ENCODE peak calls at places on chromosomes 4 and X, in nine cellular contexts. X, L, C, J, Q, T, U, W and R are unnamed samples.

GRCh38 chrX:418927-419729 is 32.4 kb upstream of the PPP2R3B start:
- DNase-seq in X (no peak), L (no peak), C (no peak), J (peak; percentile 39), Q (peak; percentile 45), T (no peak), U (no peak), W (no peak), R (no peak)

GRCh38 chrX:153770606-153771175 is 6.6 kb downstream of the PLXNB3 start:
- DNase-seq in X (no peak), L (no peak), C (no peak), J (no peak), Q (no peak), T (no peak), U (no peak), W (no peak), R (no peak)

GRCh38 chr4:54066718-54067129 is 2.3 kb upstream of the CHIC2 start:
- DNase-seq in X (no peak), L (no peak), C (no peak), J (no peak), Q (no peak), T (peak; percentile 7), U (no peak), W (no peak), R (no peak)

GRCh38 chrX:120242807-120243206 is 7.8 kb upstream of the ZBTB33 start:
- DNase-seq in X (no peak), L (no peak), C (no peak), J (no peak), Q (no peak), T (no peak), U (no peak), W (no peak), R (no peak)

GRCh38 chrX:104084063-104084462 is 8.0 kb upstream of the TMSB15C start:
- DNase-seq in X (no peak), L (no peak), C (no peak), J (no peak), Q (no peak), T (no peak), U (no peak), W (no peak), R (no peak)

GRCh38 chr4:48017108-48017527 is 546 bp downstream of the NIPAL1 start:
- DNase-seq in X (peak; percentile 80), L (peak; percentile 21), C (no peak), J (peak; percentile 52), Q (no peak), T (peak; percentile 89), U (peak; percentile 47), W (peak; percentile 25), R (peak; percentile 43)

GRCh38 chr4:142473218-142473959 is 372.7 kb downstream of the INPP4B start:
- DNase-seq in X (no peak), L (no peak), C (no peak), J (peak; percentile 46), Q (peak; percentile 1), T (no peak), U (no peak), W (no peak), R (no peak)

GRCh38 chr4:98929341-98930267 is 671 bp upstream of the EIF4E start:
- DNase-seq in X (peak; percentile 89), L (peak; percentile 28), C (no peak), J (peak; percentile 76), Q (peak; percentile 35), T (peak; percentile 99), U (peak; percentile 69), W (peak; percentile 62), R (peak; percentile 67)

GRCh38 chrX:100695991-100696390 is 35.9 kb downstream of the SYTL4 start:
- DNase-seq in X (no peak), L (no peak), C (no peak), J (no peak), Q (no peak), T (peak; percentile 43), U (no peak), W (no peak), R (no peak)

GRCh38 chr4:53321151-53321987 is 44.5 kb downstream of the SCFD2 start:
- DNase-seq in X (no peak), L (no peak), C (no peak), J (no peak), Q (no peak), T (peak; percentile 91), U (no peak), W (no peak), R (no peak)

GRCh38 chr4:103118171-103118570 is 18.5 kb upstream of the BDH2 start:
- DNase-seq in X (no peak), L (no peak), C (no peak), J (no peak), Q (no peak), T (no peak), U (no peak), W (no peak), R (no peak)

GRCh38 chr4:560061-560460 is 16.0 kb downstream of the TMEM271 start:
- DNase-seq in X (no peak), L (no peak), C (no peak), J (no peak), Q (no peak), T (no peak), U (no peak), W (no peak), R (no peak)

GRCh38 chr4:680091-680490 is 5.7 kb downstream of the MYL5 start:
- DNase-seq in X (no peak), L (no peak), C (no peak), J (peak; percentile 42), Q (no peak), T (no peak), U (no peak), W (no peak), R (no peak)

GRCh38 chrX:24542756-24543155 is 77.7 kb downstream of the PDK3 start:
- DNase-seq in X (no peak), L (no peak), C (no peak), J (no peak), Q (no peak), T (no peak), U (no peak), W (no peak), R (no peak)

GRCh38 chr4:7411896-7412585 is 22.7 kb downstream of the PSAPL1 start:
- DNase-seq in X (peak; percentile 42), L (no peak), C (no peak), J (peak; percentile 24), Q (peak; percentile 17), T (no peak), U (no peak), W (no peak), R (no peak)

GRCh38 chr4:3136454-3136853 is 62.0 kb downstream of the HTT start:
- DNase-seq in X (no peak), L (no peak), C (no peak), J (no peak), Q (no peak), T (peak; percentile 37), U (no peak), W (no peak), R (no peak)